ENCODE peak calls at places on chromosomes 13 and 19, in nine cellular contexts. I is GM12865; C is ascending aorta; R is A549; A is CD8-positive, alpha-beta T cell; Q is neural crest cell; T is lower leg skin; E is spleen; F is PC-9. Z is an unnamed sample.

GRCh38 chr19:4472174-4472974 is at the start of gene HDGFL2:
- DNase-seq in I (no peak), C (no peak), R (no peak), A (no peak), Q (no peak), T (no peak), E (peak), F (no peak), Z (no peak)

GRCh38 chr19:43574424-43575155 is 737 bp downstream of the XRCC1 start:
- DNase-seq in I (no peak), C (no peak), R (no peak), A (no peak), Q (no peak), T (no peak), E (no peak), F (peak), Z (no peak)

GRCh38 chr13:113220141-113220598 is 10.8 kb downstream of the CUL4A start:
- DNase-seq in I (no peak), C (peak), R (no peak), A (no peak), Q (no peak), T (no peak), E (no peak), F (no peak), Z (no peak)

GRCh38 chr13:27130223-27131015 is 41.2 kb downstream of the USP12 start:
- DNase-seq in I (no peak), C (no peak), R (no peak), A (no peak), Q (no peak), T (no peak), E (no peak), F (no peak), Z (no peak)

GRCh38 chr13:35789335-35790166 is 313.1 kb upstream of the MAB21L1 start:
- DNase-seq in I (peak), C (no peak), R (peak), A (no peak), Q (no peak), T (no peak), E (no peak), F (no peak), Z (no peak)

GRCh38 chr13:66704110-66704509 is 526.0 kb downstream of the PCDH9 start:
- DNase-seq in I (no peak), C (no peak), R (no peak), A (no peak), Q (no peak), T (no peak), E (no peak), F (no peak), Z (no peak)

GRCh38 chr19:21498651-21499050 is 6.8 kb upstream of the ZNF429 start:
- DNase-seq in I (no peak), C (no peak), R (no peak), A (no peak), Q (no peak), T (no peak), E (no peak), F (no peak), Z (no peak)

GRCh38 chr19:13843104-13843921 is 33.6 kb upstream of the NANOS3 start:
- DNase-seq in I (no peak), C (peak), R (peak), A (no peak), Q (no peak), T (peak), E (peak), F (peak), Z (peak)

GRCh38 chr13:110913322-110913721 is 1.5 kb downstream of the ANKRD10 start:
- DNase-seq in I (peak), C (no peak), R (no peak), A (no peak), Q (no peak), T (no peak), E (no peak), F (no peak), Z (no peak)

GRCh38 chr13:99053636-99054233 is 75.9 kb upstream of the DOCK9 start:
- DNase-seq in I (no peak), C (no peak), R (no peak), A (no peak), Q (no peak), T (no peak), E (no peak), F (no peak), Z (no peak)

GRCh38 chr13:43126420-43126819 is 103.0 kb downstream of the DNAJC15 start:
- DNase-seq in I (peak), C (no peak), R (no peak), A (no peak), Q (no peak), T (no peak), E (no peak), F (no peak), Z (no peak)

GRCh38 chr13:101455863-101456262 is 3.4 kb downstream of the ITGBL1 start:
- DNase-seq in I (no peak), C (no peak), R (peak), A (no peak), Q (no peak), T (no peak), E (no peak), F (peak), Z (no peak)

GRCh38 chr13:54486421-54487166 is 1458.0 kb downstream of the OLFM4 start:
- DNase-seq in I (no peak), C (no peak), R (no peak), A (no peak), Q (no peak), T (no peak), E (no peak), F (peak), Z (no peak)

GRCh38 chr13:30924321-30924720 is 8.1 kb upstream of the TEX26 start:
- DNase-seq in I (no peak), C (no peak), R (no peak), A (no peak), Q (no peak), T (no peak), E (no peak), F (no peak), Z (no peak)

GRCh38 chr13:95509521-95510315 is 42.8 kb upstream of the CLDN10 start:
- DNase-seq in I (no peak), C (no peak), R (no peak), A (no peak), Q (no peak), T (no peak), E (no peak), F (no peak), Z (no peak)

GRCh38 chr19:11446652-11447301 is 11.3 kb downstream of the PRKCSH start:
- DNase-seq in I (no peak), C (no peak), R (peak), A (peak), Q (peak), T (no peak), E (peak), F (peak), Z (peak)

GRCh38 chr19:30649934-30650614 is 277.9 kb downstream of the ZNF536 start:
- DNase-seq in I (peak), C (peak), R (peak), A (no peak), Q (peak), T (peak), E (no peak), F (peak), Z (peak)

GRCh38 chr13:20773194-20774080 is at the start of gene EEF1AKMT1:
- DNase-seq in I (peak), C (peak), R (peak), A (peak), Q (peak), T (peak), E (peak), F (peak), Z (peak)

GRCh38 chr13:36673352-36673751 is 468 bp upstream of the SERTM1 start:
- DNase-seq in I (no peak), C (no peak), R (no peak), A (no peak), Q (no peak), T (no peak), E (no peak), F (no peak), Z (no peak)

GRCh38 chr13:114000151-114001040 is 26.5 kb upstream of the C13orf46 start:
- DNase-seq in I (no peak), C (no peak), R (no peak), A (no peak), Q (no peak), T (no peak), E (peak), F (no peak), Z (no peak)

GRCh38 chr19:45011959-45012358 is 10.7 kb downstream of the RELB start:
- DNase-seq in I (no peak), C (no peak), R (no peak), A (no peak), Q (no peak), T (no peak), E (no peak), F (no peak), Z (no peak)

GRCh38 chr19:45009625-45010255 is 8.5 kb downstream of the RELB start:
- DNase-seq in I (no peak), C (no peak), R (no peak), A (no peak), Q (no peak), T (no peak), E (no peak), F (no peak), Z (no peak)

GRCh38 chr19:45008554-45008953 is 7.3 kb downstream of the RELB start:
- DNase-seq in I (no peak), C (no peak), R (no peak), A (no peak), Q (no peak), T (no peak), E (no peak), F (no peak), Z (no peak)

GRCh38 chr19:45005787-45006186 is 4.5 kb downstream of the RELB start:
- DNase-seq in I (no peak), C (no peak), R (no peak), A (no peak), Q (no peak), T (no peak), E (no peak), F (no peak), Z (no peak)

DNA sequence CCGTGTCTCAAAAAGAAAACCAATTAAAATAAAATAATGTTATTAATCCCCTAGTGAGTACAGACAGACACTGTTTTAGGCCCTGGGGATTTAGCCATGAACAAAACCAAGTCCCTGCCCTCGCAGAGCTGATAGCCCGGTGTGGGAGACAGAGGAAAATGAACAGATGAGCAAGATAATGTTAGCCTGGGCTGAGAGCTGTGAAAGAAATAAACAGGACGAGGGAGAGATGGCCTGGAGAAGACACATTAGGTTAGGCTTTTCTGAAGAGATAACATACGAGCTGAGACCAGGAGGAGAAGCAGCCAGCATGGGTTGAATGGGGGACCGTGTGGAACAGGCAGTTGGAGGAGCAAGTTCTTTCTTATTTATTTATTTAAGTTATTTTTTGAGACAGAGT is 9.0 kb downstream of the RELB start:
- DNase-seq in I (no peak), C (no peak), R (no peak), A (no peak), Q (no peak), T (no peak), E (no peak), F (no peak), Z (no peak)
- TF ChIP-seq CTCF in I (no peak), C (no peak), R (no peak), A (no peak), Q (no peak), T (no peak), E (no peak), F (no peak), Z (no peak)

GRCh38 chr19:50257141-50257540 is 53.7 kb downstream of the MYH14 start:
- DNase-seq in I (no peak), C (no peak), R (no peak), A (no peak), Q (no peak), T (no peak), E (no peak), F (no peak), Z (no peak)

GRCh38 chr19:50255115-50255514 is 51.7 kb downstream of the MYH14 start:
- DNase-seq in I (no peak), C (no peak), R (no peak), A (no peak), Q (no peak), T (no peak), E (no peak), F (no peak), Z (no peak)

GRCh38 chr19:50261446-50261970 is 58.1 kb downstream of the MYH14 start:
- DNase-seq in I (no peak), C (no peak), R (no peak), A (no peak), Q (no peak), T (no peak), E (no peak), F (no peak), Z (no peak)

GRCh38 chr19:50263176-50263575 is 59.8 kb downstream of the MYH14 start:
- DNase-seq in I (no peak), C (no peak), R (no peak), A (no peak), Q (no peak), T (no peak), E (no peak), F (no peak), Z (no peak)

DNA sequence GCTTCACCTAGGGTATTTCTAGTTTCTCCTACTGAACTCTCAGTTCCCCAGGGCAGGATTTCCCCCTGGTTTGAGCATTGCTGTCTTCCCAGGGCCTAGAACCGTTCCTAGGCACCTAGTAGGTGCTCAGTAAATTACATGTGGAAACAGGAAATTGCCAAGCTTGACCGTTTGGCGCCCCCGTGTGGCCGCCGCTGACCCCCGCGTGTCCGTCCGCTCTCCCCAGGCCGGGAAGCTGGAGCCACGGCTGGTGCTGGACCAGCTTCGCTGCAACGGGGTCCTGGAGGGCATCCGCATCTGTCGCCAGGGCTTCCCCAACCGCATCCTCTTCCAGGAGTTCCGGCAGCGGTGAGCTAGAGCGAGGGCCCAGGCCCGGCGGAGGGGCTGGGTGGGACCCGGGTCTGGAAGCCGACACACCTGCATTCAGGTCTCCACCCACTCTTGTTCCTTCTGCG is 55.5 kb downstream of the MYH14 start:
- DNase-seq in I (peak), C (no peak), R (peak), A (no peak), Q (peak), T (no peak), E (no peak), F (peak), Z (peak)
- TF ChIP-seq CTCF in I (peak), C (no peak), R (peak), A (no peak), Q (peak), T (no peak), E (no peak), F (peak), Z (peak)

DNA sequence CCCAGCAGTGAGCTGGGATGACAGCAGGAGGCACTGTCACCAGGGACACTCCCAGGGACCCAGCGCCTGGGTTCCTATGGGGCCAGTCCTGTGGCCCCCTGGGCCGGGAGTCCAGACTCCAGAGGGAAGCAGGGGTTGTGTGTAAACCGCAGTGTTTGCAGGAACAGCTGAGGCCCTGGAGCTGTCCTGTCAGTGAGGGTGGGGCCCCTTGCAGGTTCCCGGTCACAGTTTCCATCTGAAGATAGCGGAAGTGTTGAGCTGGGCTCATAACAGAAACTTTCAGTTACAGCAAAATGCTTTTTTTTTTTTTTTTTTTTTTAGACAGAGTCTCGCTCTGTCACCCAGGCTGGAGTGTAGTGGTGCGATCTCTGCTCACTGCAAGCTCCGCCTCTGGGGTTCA is 17.7 kb upstream of the CSNK1G2 start:
- DNase-seq in I (peak), C (no peak), R (no peak), A (no peak), Q (no peak), T (no peak), E (no peak), F (no peak), Z (no peak)
- TF ChIP-seq CTCF in I (peak), C (no peak), R (no peak), A (no peak), Q (no peak), T (no peak), E (no peak), F (no peak), Z (no peak)

DNA sequence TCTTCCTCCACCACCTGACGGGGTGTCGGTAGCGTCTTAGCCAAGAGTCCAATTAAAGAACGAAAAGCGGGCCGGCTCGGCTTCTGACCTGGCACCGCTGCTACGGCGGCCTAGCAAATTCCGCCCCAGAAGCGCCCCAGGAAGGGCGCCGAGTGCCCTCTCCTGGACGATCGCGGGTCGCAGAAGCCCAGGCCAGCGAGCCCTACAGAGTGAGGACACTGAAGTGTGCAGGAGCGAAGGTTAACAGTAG is 1.1 kb upstream of the KMT2B start:
- DNase-seq in I (peak), C (no peak), R (no peak), A (no peak), Q (no peak), T (no peak), E (peak), F (no peak), Z (no peak)
- TF ChIP-seq CTCF in I (no peak), C (no peak), R (no peak), A (no peak), Q (no peak), T (no peak), E (no peak), F (no peak), Z (no peak)

DNA sequence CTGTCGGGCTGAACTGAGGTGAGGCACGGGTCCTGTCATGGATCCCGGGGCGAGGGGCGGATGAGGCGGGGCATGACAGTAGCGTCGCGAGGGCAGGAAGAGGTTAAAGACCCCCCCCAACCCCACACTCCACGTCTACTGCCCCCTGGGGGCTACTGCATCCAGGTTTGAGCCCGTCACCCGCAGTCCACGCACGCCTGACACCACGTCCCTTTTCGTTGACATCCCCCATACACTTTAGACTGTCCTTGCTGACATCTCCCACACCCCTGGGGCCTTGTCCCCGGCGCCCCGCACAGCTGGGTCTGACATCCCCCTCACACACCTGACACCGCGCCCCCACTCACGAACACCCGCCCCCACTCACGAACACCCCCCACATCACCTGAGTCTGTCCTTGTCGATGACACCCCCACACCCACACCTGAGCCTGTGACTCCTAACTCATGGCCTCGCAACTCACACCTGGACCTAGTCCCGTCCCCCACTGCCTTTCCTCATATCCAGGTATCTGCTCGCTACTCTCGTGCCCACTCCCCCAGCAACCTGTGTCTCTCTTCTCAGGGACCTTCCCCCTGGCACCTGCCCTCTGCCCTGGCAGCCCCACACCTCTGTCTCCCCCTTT is 416 bp downstream of the SLC25A42 start:
- DNase-seq in I (peak), C (no peak), R (peak), A (no peak), Q (no peak), T (peak), E (no peak), F (no peak), Z (no peak)
- TF ChIP-seq CTCF in I (peak), C (peak), R (no peak), A (peak), Q (peak), T (no peak), E (no peak), F (peak), Z (no peak)

GRCh38 chr13:105513448-105513847 is 1022.0 kb downstream of the EFNB2 start:
- DNase-seq in I (no peak), C (no peak), R (no peak), A (no peak), Q (no peak), T (no peak), E (no peak), F (no peak), Z (no peak)
- TF ChIP-seq CTCF in I (no peak), C (no peak), R (no peak), A (no peak), Q (no peak), T (no peak), E (no peak), F (no peak), Z (no peak)